ENCODE peak calls at places on chromosomes 2 and 18, in four cellular contexts. One of them, this sample, is unnamed.

GRCh38 chr2:25673170-25674002 is at the start of gene DTNB:
- DNase-seq in MCF 10A: peak; percentile 80
- DNase-seq in GDM1: peak; percentile 79
- DNase-seq in HFFc6: peak; percentile 51
- DNase-seq in this sample: peak; percentile 34

GRCh38 chr2:113876503-113877387 is 13.1 kb upstream of the ACTR3 start:
- DNase-seq in MCF 10A: peak; percentile 84
- DNase-seq in GDM1: no peak
- DNase-seq in HFFc6: no peak
- DNase-seq in this sample: no peak

GRCh38 chr2:221042926-221043325 is 529.2 kb downstream of the EPHA4 start:
- DNase-seq in MCF 10A: no peak
- DNase-seq in GDM1: no peak
- DNase-seq in HFFc6: no peak
- DNase-seq in this sample: no peak

GRCh38 chr18:56872140-56872539 is 221.0 kb downstream of the WDR7 start:
- DNase-seq in MCF 10A: no peak
- DNase-seq in GDM1: no peak
- DNase-seq in HFFc6: no peak
- DNase-seq in this sample: no peak

GRCh38 chr2:61753512-61753911 is 100.3 kb downstream of the FAM161A start:
- DNase-seq in MCF 10A: no peak
- DNase-seq in GDM1: no peak
- DNase-seq in HFFc6: no peak
- DNase-seq in this sample: no peak

GRCh38 chr2:152620985-152621384 is 96.3 kb downstream of the PRPF40A start:
- DNase-seq in MCF 10A: no peak
- DNase-seq in GDM1: no peak
- DNase-seq in HFFc6: no peak
- DNase-seq in this sample: no peak

GRCh38 chr2:64404002-64404731 is 49.8 kb upstream of the LGALSL start:
- DNase-seq in MCF 10A: peak; percentile 96
- DNase-seq in GDM1: no peak
- DNase-seq in HFFc6: no peak
- DNase-seq in this sample: peak; percentile 89

GRCh38 chr2:236089271-236090026 is 78.7 kb downstream of the GBX2 start:
- DNase-seq in MCF 10A: no peak
- DNase-seq in GDM1: no peak
- DNase-seq in HFFc6: peak; percentile 63
- DNase-seq in this sample: no peak

GRCh38 chr18:53864758-53865157 is 359.7 kb downstream of the MBD2 start:
- DNase-seq in MCF 10A: peak; percentile 39
- DNase-seq in GDM1: no peak
- DNase-seq in HFFc6: no peak
- DNase-seq in this sample: peak; percentile 24

GRCh38 chr2:144456680-144457079 is 63.2 kb downstream of the ZEB2 start:
- DNase-seq in MCF 10A: peak; percentile 81
- DNase-seq in GDM1: no peak
- DNase-seq in HFFc6: peak; percentile 91
- DNase-seq in this sample: peak; percentile 90

GRCh38 chr2:235082939-235083338 is 131.1 kb downstream of the SH3BP4 start:
- DNase-seq in MCF 10A: no peak
- DNase-seq in GDM1: no peak
- DNase-seq in HFFc6: no peak
- DNase-seq in this sample: no peak

GRCh38 chr2:151852260-151853069 is 24.2 kb upstream of the ARL5A start:
- DNase-seq in MCF 10A: no peak
- DNase-seq in GDM1: no peak
- DNase-seq in HFFc6: no peak
- DNase-seq in this sample: peak; percentile 15

GRCh38 chr2:58967736-58968135 is 726.6 kb upstream of the FANCL start:
- DNase-seq in MCF 10A: peak; percentile 67
- DNase-seq in GDM1: no peak
- DNase-seq in HFFc6: no peak
- DNase-seq in this sample: no peak

GRCh38 chr2:20577495-20578235 is 73.2 kb downstream of the HS1BP3 start:
- DNase-seq in MCF 10A: peak; percentile 96
- DNase-seq in GDM1: no peak
- DNase-seq in HFFc6: peak; percentile 98
- DNase-seq in this sample: peak; percentile 56

GRCh38 chr2:99617811-99618210 is 128.0 kb upstream of the REV1 start:
- DNase-seq in MCF 10A: no peak
- DNase-seq in GDM1: no peak
- DNase-seq in HFFc6: no peak
- DNase-seq in this sample: no peak

GRCh38 chr2:199602271-199602895 is 144.6 kb upstream of the SATB2 start:
- DNase-seq in MCF 10A: peak; percentile 26
- DNase-seq in GDM1: peak; percentile 9
- DNase-seq in HFFc6: no peak
- DNase-seq in this sample: no peak

GRCh38 chr2:69149631-69150215 is 136.7 kb downstream of the ANTXR1 start:
- DNase-seq in MCF 10A: peak; percentile 23
- DNase-seq in GDM1: no peak
- DNase-seq in HFFc6: no peak
- DNase-seq in this sample: peak; percentile 86

GRCh38 chr2:157441072-157441454 is 2.8 kb downstream of the CYTIP start:
- DNase-seq in MCF 10A: peak; percentile 82
- DNase-seq in GDM1: no peak
- DNase-seq in HFFc6: no peak
- DNase-seq in this sample: peak; percentile 49

GRCh38 chr18:27413495-27414401 is 228.6 kb upstream of the CHST9 start:
- DNase-seq in MCF 10A: peak; percentile 79
- DNase-seq in GDM1: no peak
- DNase-seq in HFFc6: no peak
- DNase-seq in this sample: peak; percentile 75

GRCh38 chr2:68436270-68436669 is 30.8 kb downstream of the FBXO48 start:
- DNase-seq in MCF 10A: no peak
- DNase-seq in GDM1: no peak
- DNase-seq in HFFc6: no peak
- DNase-seq in this sample: peak; percentile 47

GRCh38 chr18:55406374-55407045 is 181.5 kb downstream of the TCF4 start:
- DNase-seq in MCF 10A: no peak
- DNase-seq in GDM1: no peak
- DNase-seq in HFFc6: no peak
- DNase-seq in this sample: no peak

GRCh38 chr2:197109326-197109725 is 182.8 kb upstream of the PGAP1 start:
- DNase-seq in MCF 10A: no peak
- DNase-seq in GDM1: no peak
- DNase-seq in HFFc6: no peak
- DNase-seq in this sample: no peak

GRCh38 chr2:236628981-236629605 is 59.5 kb downstream of the ACKR3 start:
- DNase-seq in MCF 10A: no peak
- DNase-seq in GDM1: no peak
- DNase-seq in HFFc6: no peak
- DNase-seq in this sample: no peak

GRCh38 chr2:215394102-215394805 is 41.6 kb downstream of the FN1 start:
- DNase-seq in MCF 10A: no peak
- DNase-seq in GDM1: no peak
- DNase-seq in HFFc6: no peak
- DNase-seq in this sample: no peak

GRCh38 chr2:7788736-7789135 is 871.5 kb downstream of the RNF144A start:
- DNase-seq in MCF 10A: peak; percentile 74
- DNase-seq in GDM1: no peak
- DNase-seq in HFFc6: no peak
- DNase-seq in this sample: no peak

GRCh38 chr2:190267302-190267701 is 52.3 kb downstream of the HIBCH start:
- DNase-seq in MCF 10A: peak; percentile 71
- DNase-seq in GDM1: no peak
- DNase-seq in HFFc6: peak; percentile 77
- DNase-seq in this sample: peak; percentile 89

GRCh38 chr2:239247401-239248245 is 153.2 kb downstream of the HDAC4 start:
- DNase-seq in MCF 10A: no peak
- DNase-seq in GDM1: no peak
- DNase-seq in HFFc6: no peak
- DNase-seq in this sample: no peak

GRCh38 chr2:219292616-219293015 is 13.4 kb downstream of the DNAJB2 start:
- DNase-seq in MCF 10A: no peak
- DNase-seq in GDM1: no peak
- DNase-seq in HFFc6: no peak
- DNase-seq in this sample: no peak

GRCh38 chr2:48343571-48344440 is 186.1 kb upstream of the STON1 start:
- DNase-seq in MCF 10A: peak; percentile 58
- DNase-seq in GDM1: no peak
- DNase-seq in HFFc6: peak; percentile 93
- DNase-seq in this sample: peak; percentile 95

GRCh38 chr2:217412721-217413120 is 552.9 kb upstream of the TNP1 start:
- DNase-seq in MCF 10A: no peak
- DNase-seq in GDM1: no peak
- DNase-seq in HFFc6: peak; percentile 37
- DNase-seq in this sample: peak; percentile 61

GRCh38 chr2:73823916-73824523 is 4.7 kb upstream of the STAMBP start:
- DNase-seq in MCF 10A: peak; percentile 81
- DNase-seq in GDM1: peak; percentile 47
- DNase-seq in HFFc6: peak; percentile 71
- DNase-seq in this sample: peak; percentile 95

GRCh38 chr2:200705305-200705985 is 106.3 kb upstream of the BZW1 start:
- DNase-seq in MCF 10A: no peak
- DNase-seq in GDM1: no peak
- DNase-seq in HFFc6: no peak
- DNase-seq in this sample: peak; percentile 30

GRCh38 chr2:226216578-226216977 is 583.0 kb downstream of the IRS1 start:
- DNase-seq in MCF 10A: no peak
- DNase-seq in GDM1: no peak
- DNase-seq in HFFc6: no peak
- DNase-seq in this sample: no peak

GRCh38 chr2:178825183-178825582 is 18.0 kb upstream of the TTN start:
- DNase-seq in MCF 10A: no peak
- DNase-seq in GDM1: no peak
- DNase-seq in HFFc6: peak; percentile 67
- DNase-seq in this sample: peak; percentile 63

GRCh38 chr2:72794572-72794971 is 31.3 kb downstream of the EXOC6B start:
- DNase-seq in MCF 10A: no peak
- DNase-seq in GDM1: no peak
- DNase-seq in HFFc6: no peak
- DNase-seq in this sample: no peak

GRCh38 chr2:163800889-163801498 is 65.2 kb upstream of the FIGN start:
- DNase-seq in MCF 10A: no peak
- DNase-seq in GDM1: no peak
- DNase-seq in HFFc6: peak; percentile 54
- DNase-seq in this sample: peak; percentile 15

GRCh38 chr2:237278593-237278992 is 135.4 kb downstream of the COL6A3 start:
- DNase-seq in MCF 10A: peak; percentile 45
- DNase-seq in GDM1: no peak
- DNase-seq in HFFc6: peak; percentile 83
- DNase-seq in this sample: peak; percentile 97

GRCh38 chr2:191333911-191334357 is 88.7 kb downstream of the MYO1B start:
- DNase-seq in MCF 10A: peak; percentile 63
- DNase-seq in GDM1: no peak
- DNase-seq in HFFc6: peak; percentile 98
- DNase-seq in this sample: peak; percentile 90